ENCODE peak calls at places on chromosomes 1 and 21, in six cellular contexts. K is GM10248; N is ascending aorta; C is activated CD4-positive, alpha-beta T cell treated with anti-CD3 and anti-CD28 coated beads, Interleukin-2, amount 10 ng/mL, durations not matched to agents 7 days and 5 days; L is COR-L47; S is midbrain. P is an unnamed sample.

GRCh38 chr1:182004601-182005000 is 56.9 kb downstream of the ZNF648 start:
- DNase-seq in N (no peak), C (no peak), L (no peak), S (no peak), K (no peak), P (no peak)

GRCh38 chr1:245810789-245811337 is 656.1 kb downstream of the KIF26B start:
- DNase-seq in S (no peak), C (no peak), N (no peak), L (peak), K (no peak), P (no peak)

GRCh38 chr1:14980801-14981200 is 172.7 kb upstream of the TMEM51 start:
- DNase-seq in K (no peak), N (no peak), C (no peak), L (no peak), S (no peak), P (no peak)

GRCh38 chr1:161307230-161307768 is 2.5 kb downstream of the MPZ start:
- DNase-seq in N (no peak), C (peak), L (no peak), K (peak), S (no peak), P (peak)

GRCh38 chr1:178344513-178345077 is 152.2 kb downstream of the CLEC20A start:
- DNase-seq in K (peak), S (peak), L (no peak), C (no peak), N (no peak), P (no peak)

GRCh38 chr1:47214554-47214953 is 17.5 kb downstream of the TAL1 start:
- DNase-seq in K (no peak), C (no peak), L (no peak), N (no peak), S (no peak), P (no peak)

GRCh38 chr1:1832820-1833219 is 54.5 kb upstream of the NADK start:
- DNase-seq in C (no peak), N (no peak), L (no peak), K (no peak), S (no peak), P (no peak)

GRCh38 chr21:37546949-37547614 is 180.5 kb downstream of the DYRK1A start:
- DNase-seq in S (no peak), L (no peak), C (no peak), N (no peak), K (no peak), P (peak)

GRCh38 chr1:234839663-234840062 is 229.7 kb upstream of the IRF2BP2 start:
- DNase-seq in C (no peak), L (no peak), K (no peak), N (no peak), S (no peak), P (no peak)

GRCh38 chr1:153572569-153573015 is 6.9 kb upstream of the S100A2 start:
- DNase-seq in C (peak), S (peak), N (no peak), K (peak), L (peak), P (peak)